ENCODE peak calls at places on chromosomes 1 and 21, in four cellular contexts. U, G, C and T are unnamed samples. For H3K4me1, the result is how much of the 10 kb centered on the place peaks cover.

GRCh38 chr1:183837062-183837461 is 32.1 kb downstream of the RGL1 start:
- DNase-seq in U (no peak), G (no peak), C (no peak), T (no peak)

GRCh38 chr1:86016076-86016746 is 140.4 kb downstream of the COL24A1 start:
- DNase-seq in U (no peak), G (no peak), C (no peak), T (no peak)

GRCh38 chr1:151838491-151839412 is 868 bp downstream of the C2CD4D start:
- DNase-seq in U (no peak), G (no peak), C (no peak), T (no peak)

GRCh38 chr1:207659545-207660148 is 14.7 kb downstream of the CR1L start:
- DNase-seq in U (no peak), G (no peak), C (no peak), T (no peak)

GRCh38 chr1:58816747-58817221 is 32.9 kb upstream of the JUN start:
- DNase-seq in U (no peak), G (no peak), C (no peak), T (no peak)

GRCh38 chr21:32456497-32456918 is 44.0 kb downstream of the EVA1C start:
- DNase-seq in U (no peak), G (no peak), C (no peak), T (peak)

GRCh38 chr1:47725732-47726495 is 271.3 kb downstream of the TRABD2B start:
- DNase-seq in U (peak), G (peak), C (peak), T (peak)

GRCh38 chr1:17665950-17666720 is 89.0 kb upstream of the ACTL8 start:
- DNase-seq in U (no peak), G (no peak), C (no peak), T (no peak)

GRCh38 chr21:45405271-45405818 is 380 bp downstream of the COL18A1 start:
- DNase-seq in U (no peak), G (no peak), C (no peak), T (no peak)
- H3K4me3 ChIP-seq in U (peak), G (peak), C (peak), T (peak)

GRCh38 chr1:206116191-206116872 is 856 bp downstream of the AVPR1B start:
- DNase-seq in U (no peak), G (no peak), C (no peak), T (no peak)
- H3K4me1 ChIP-seq in U (under half), G (under half), C (under half), T (under half)

DNA sequence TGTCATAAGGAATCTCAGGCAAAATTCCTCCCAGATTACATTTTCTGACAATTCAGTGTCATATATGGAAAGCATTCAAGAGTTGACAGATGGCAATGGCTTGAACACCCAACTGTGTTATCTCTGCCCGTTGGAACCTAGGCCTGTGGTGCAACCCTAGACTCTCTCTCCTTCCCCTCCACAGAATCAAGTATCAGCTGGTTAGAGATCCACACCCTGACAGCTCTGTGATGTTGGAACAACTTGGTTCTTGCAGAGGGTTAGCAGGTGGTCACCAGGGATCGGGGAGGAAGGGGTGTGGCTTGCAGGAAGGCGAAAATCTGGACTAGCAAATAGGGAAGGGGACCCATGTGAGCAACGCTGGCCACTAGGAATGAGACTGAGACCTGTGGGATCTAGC is 26.3 kb downstream of the PCSK9 start:
- DNase-seq in U (no peak), G (no peak), C (no peak), T (no peak)
- TF ChIP-seq POLR2AphosphoS5 in U (no peak), G (no peak), C (no peak), T (no peak)

DNA sequence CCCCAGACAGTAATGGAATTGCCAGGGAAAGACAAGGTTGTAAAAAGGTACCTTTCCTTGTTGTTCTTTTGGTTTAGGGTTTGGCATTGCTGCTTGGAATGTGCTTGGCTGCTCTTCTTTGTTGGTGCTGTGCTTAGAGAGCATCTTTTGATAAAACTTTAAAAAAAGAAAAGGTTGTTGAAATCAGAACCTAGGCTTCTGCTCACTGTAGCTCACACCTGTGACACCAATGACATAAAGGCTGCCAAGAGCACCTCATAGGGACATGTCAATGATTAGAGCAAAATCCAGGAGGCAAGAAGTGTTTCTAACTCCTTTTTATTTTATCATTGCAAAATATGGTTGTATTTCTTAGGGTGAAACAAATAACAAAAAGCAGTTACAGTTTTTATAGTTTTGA is 28.9 kb downstream of the CLEC20A start:
- DNase-seq in U (no peak), G (no peak), C (no peak), T (no peak)
- H3K4me3 ChIP-seq in U (no peak), G (no peak), C (no peak), T (no peak)